ENCODE peak calls at places on chromosomes 5 and 9, in five cellular contexts. X, S, G, B and D are unnamed samples.

GRCh38 chr5:122656107-122656506 is 118.8 kb upstream of the SNX2 start:
- DNase-seq in X (no peak), S (no peak), G (no peak), B (peak), D (no peak)

GRCh38 chr5:176381423-176381822 is 7.0 kb downstream of the NOP16 start:
- DNase-seq in X (no peak), S (no peak), G (no peak), B (no peak), D (no peak)

GRCh38 chr5:175696855-175697198 is 39.0 kb downstream of the HRH2 start:
- DNase-seq in X (no peak), S (no peak), G (no peak), B (no peak), D (no peak)

GRCh38 chr5:68953885-68954617 is 139.8 kb upstream of the SLC30A5 start:
- DNase-seq in X (no peak), S (no peak), G (no peak), B (no peak), D (no peak)

GRCh38 chr9:31730398-31730797 is 654.0 kb upstream of the ACO1 start:
- DNase-seq in X (no peak), S (no peak), G (no peak), B (no peak), D (no peak)

GRCh38 chr5:4977421-4977820 is 162.7 kb upstream of the ADAMTS16 start:
- DNase-seq in X (no peak), S (no peak), G (no peak), B (no peak), D (no peak)

GRCh38 chr9:3525836-3526165 is at the start of gene RFX3:
- DNase-seq in X (peak), S (peak), G (peak), B (peak), D (peak)

GRCh38 chr5:61308699-61309098 is 23.4 kb upstream of the ZSWIM6 start:
- DNase-seq in X (no peak), S (no peak), G (no peak), B (no peak), D (no peak)

GRCh38 chr5:169631360-169631759 is 5.7 kb upstream of the DOCK2 start:
- DNase-seq in X (no peak), S (no peak), G (no peak), B (peak), D (no peak)

GRCh38 chr5:123059455-123059854 is 22.9 kb upstream of the PPIC start:
- DNase-seq in X (no peak), S (no peak), G (no peak), B (no peak), D (no peak)

GRCh38 chr5:176507911-176508310 is 29.3 kb downstream of the RNF44 start:
- DNase-seq in X (no peak), S (no peak), G (no peak), B (no peak), D (no peak)

GRCh38 chr5:54317511-54318260 is 7.3 kb upstream of the ARL15 start:
- DNase-seq in X (no peak), S (no peak), G (no peak), B (no peak), D (no peak)

GRCh38 chr5:81140461-81140860 is 92.7 kb upstream of the CKMT2 start:
- DNase-seq in X (no peak), S (no peak), G (no peak), B (no peak), D (no peak)

GRCh38 chr5:6082685-6083084 is 295.7 kb downstream of the MED10 start:
- DNase-seq in X (no peak), S (no peak), G (no peak), B (no peak), D (no peak)

GRCh38 chr9:117368684-117369230 is 46.1 kb downstream of the ASTN2 start:
- DNase-seq in X (no peak), S (no peak), G (no peak), B (no peak), D (no peak)

GRCh38 chr5:691817-692529 is 1.2 kb downstream of the TPPP start:
- DNase-seq in X (no peak), S (no peak), G (no peak), B (no peak), D (no peak)

GRCh38 chr9:19149230-19149629 is 21.9 kb upstream of the PLIN2 start:
- DNase-seq in X (no peak), S (no peak), G (no peak), B (peak), D (no peak)

GRCh38 chr5:139658501-139658927 is 10.4 kb downstream of the CXXC5 start:
- DNase-seq in X (no peak), S (no peak), G (no peak), B (no peak), D (no peak)

GRCh38 chr5:74231697-74232096 is 408.8 kb downstream of the ENC1 start:
- DNase-seq in X (no peak), S (no peak), G (no peak), B (no peak), D (no peak)

GRCh38 chr9:112755675-112756074 is 5.1 kb downstream of the SNX30 start:
- DNase-seq in X (no peak), S (no peak), G (no peak), B (no peak), D (no peak)

GRCh38 chr5:109921735-109922395 is 232.1 kb downstream of the MAN2A1 start:
- DNase-seq in X (no peak), S (no peak), G (peak), B (no peak), D (no peak)

DNA sequence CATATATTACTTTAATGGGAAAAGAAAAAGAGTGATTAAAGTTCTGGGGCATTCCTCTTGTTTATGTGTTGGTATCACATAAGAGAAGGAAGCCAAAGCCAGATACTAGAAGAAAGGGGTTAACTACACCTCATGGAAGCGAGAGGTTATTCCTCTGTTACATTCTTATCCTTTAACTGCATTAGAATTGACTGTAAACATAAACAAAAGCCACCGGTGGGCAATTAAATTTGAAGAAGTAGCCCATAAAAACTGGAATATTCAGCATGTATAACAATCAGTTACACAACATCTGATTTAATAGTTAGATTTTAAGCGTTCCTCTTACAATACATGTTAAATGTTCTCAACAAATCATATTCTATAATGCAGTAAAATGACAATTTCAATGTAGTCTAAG is 18.8 kb downstream of the POU5F2 start:
- DNase-seq in X (no peak), S (no peak), G (no peak), B (no peak), D (no peak)
- TF ChIP-seq CTCF in X (no peak), S (no peak), G (no peak), B (no peak), D (no peak)

GRCh38 chr5:130243641-130244040 is 339.4 kb downstream of the CHSY3 start:
- DNase-seq in X (no peak), S (no peak), G (no peak), B (no peak), D (no peak)
- TF ChIP-seq CTCF in X (no peak), S (no peak), G (no peak), B (no peak), D (no peak)

DNA sequence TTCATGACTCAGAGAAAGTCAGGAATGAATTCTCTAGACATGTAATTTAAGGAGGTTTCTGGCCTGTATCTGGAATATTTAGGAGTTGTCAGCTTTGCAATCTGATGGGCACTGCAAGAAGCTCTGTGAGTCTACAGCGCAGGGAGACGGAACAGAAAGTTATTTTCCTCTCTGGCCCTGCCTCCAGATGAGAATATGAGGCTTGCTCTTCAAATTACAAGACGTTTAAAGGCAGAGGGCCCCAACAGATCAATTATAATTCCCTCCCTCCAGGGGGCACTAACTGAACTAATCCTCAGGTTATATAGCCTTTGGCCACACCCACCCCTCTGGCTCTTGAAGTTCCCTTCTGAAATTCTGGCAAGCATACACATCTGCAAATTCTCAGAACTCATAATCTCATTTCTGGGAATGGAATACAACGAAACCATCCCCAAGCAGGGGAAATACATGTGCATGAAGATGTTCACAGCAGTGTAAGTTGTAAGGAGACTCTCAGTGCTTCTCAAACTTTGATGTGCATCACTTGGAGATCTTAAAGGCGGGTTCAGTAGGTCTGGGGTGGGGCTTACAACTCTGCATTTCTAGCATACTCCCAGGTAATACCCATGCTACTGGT is 307.6 kb downstream of the CWC27 start:
- DNase-seq in X (peak), S (peak), G (peak), B (peak), D (peak)
- TF ChIP-seq CTCF in X (peak), S (no peak), G (peak), B (no peak), D (peak)

GRCh38 chr9:106143781-106144180 is 449.4 kb downstream of the TMEM38B start:
- DNase-seq in X (no peak), S (no peak), G (no peak), B (no peak), D (no peak)
- TF ChIP-seq CTCF in X (no peak), S (no peak), G (no peak), B (no peak), D (no peak)

GRCh38 chr5:168207450-168208029 is 83.9 kb upstream of the WWC1 start:
- DNase-seq in X (no peak), S (no peak), G (no peak), B (no peak), D (no peak)
- TF ChIP-seq CTCF in X (no peak), S (no peak), G (no peak), B (no peak), D (no peak)

GRCh38 chr9:33167084-33167948 is at the start of gene B4GALT1:
- DNase-seq in X (peak), S (peak), G (peak), B (peak), D (peak)
- TF ChIP-seq CTCF in X (no peak), S (no peak), G (no peak), B (no peak), D (no peak)

DNA sequence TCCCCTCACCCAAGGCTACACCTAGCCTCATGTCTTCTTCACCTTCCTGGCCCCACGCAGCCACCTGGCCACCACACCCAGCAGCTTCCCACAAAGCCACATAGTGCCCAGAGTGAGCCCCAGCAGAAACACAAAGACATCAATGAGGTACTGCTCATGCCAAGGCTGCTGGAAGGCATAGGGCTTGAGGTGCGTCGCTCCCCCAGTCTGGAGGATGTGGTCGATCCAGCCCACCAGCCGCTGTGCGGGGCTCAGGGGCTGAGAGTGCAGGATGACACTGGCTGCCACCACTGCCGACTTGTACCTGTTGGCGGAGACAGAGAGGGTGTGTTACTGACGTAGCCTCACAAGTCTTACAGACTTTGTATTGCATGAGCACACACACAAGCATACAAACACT is 15.8 kb upstream of the CAPSL start:
- DNase-seq in X (no peak), S (no peak), G (no peak), B (no peak), D (no peak)
- TF ChIP-seq CTCF in X (no peak), S (no peak), G (no peak), B (no peak), D (no peak)

DNA sequence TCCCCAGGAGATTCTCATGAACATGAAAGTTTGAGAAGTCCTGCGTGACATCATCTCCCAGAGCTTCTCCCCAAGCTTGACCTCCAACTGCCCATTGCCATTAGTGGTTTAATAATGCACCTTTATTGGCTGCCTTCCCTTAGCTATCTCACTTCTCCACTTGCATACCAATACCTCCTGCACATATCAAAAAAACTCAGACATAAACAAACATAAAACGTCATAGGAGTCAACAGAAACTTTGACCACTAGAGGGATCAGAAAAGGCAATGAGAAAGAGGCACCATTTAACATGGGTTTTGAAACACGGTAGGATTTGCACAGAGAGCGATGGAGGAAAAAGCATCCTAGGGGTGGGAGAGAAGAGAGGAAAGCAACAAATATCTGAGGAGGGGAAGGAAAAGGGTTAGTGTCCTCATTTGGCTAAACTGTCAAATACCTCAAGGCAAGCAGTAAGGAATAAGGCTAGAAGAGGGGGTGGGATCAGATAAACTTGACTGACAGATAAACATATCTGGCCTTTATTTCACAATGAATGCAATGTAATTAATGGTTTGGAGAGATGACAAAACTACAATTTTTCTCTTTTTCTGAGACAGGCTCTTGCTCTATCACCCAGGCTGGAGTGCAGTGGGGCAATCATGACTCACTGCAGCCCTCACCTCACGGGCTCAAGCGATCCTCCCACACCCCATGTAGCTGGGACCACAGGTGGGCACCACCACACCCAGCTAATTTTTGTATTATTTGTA is 27.0 kb downstream of the GNAQ start:
- DNase-seq in X (peak), S (no peak), G (no peak), B (no peak), D (peak)
- TF ChIP-seq CTCF in X (peak), S (peak), G (no peak), B (peak), D (no peak)